ENCODE peak calls at places on chromosome 18, in five cellular contexts. R is neural progenitor cell, F is Peyer's patch, H is H9, C is testis. A is an unnamed sample.

GRCh38 chr18:63365909-63366269 is 1.1 kb downstream of the KDSR start:
- DNase-seq in R (peak; percentile 31), F (peak; percentile 39), H (no peak), C (peak; percentile 42), A (no peak)

GRCh38 chr18:55251186-55251995 is 292.1 kb upstream of the CCDC68 start:
- DNase-seq in R (peak; percentile 43), F (peak; percentile 51), H (no peak), C (peak; percentile 41), A (no peak)

GRCh38 chr18:53754154-53754553 is 470.3 kb downstream of the MBD2 start:
- DNase-seq in R (peak; percentile 6), F (no peak), H (no peak), C (no peak), A (no peak)

GRCh38 chr18:34901299-34901698 is 139.9 kb upstream of the MAPRE2 start:
- DNase-seq in R (no peak), F (no peak), H (no peak), C (no peak), A (no peak)

GRCh38 chr18:51907687-51908597 is 432.1 kb upstream of the DCC start:
- DNase-seq in R (no peak), F (no peak), H (no peak), C (no peak), A (no peak)

GRCh38 chr18:28793911-28794310 is 617.0 kb upstream of the CDH2 start:
- DNase-seq in R (no peak), F (no peak), H (no peak), C (no peak), A (no peak)

GRCh38 chr18:48037481-48038271 is 107.2 kb upstream of the SMAD2 start:
- DNase-seq in R (peak; percentile 56), F (no peak), H (peak; percentile 69), C (peak; percentile 77), A (no peak)

GRCh38 chr18:43392168-43392567 is 114.9 kb upstream of the SYT4 start:
- DNase-seq in R (no peak), F (no peak), H (no peak), C (no peak), A (no peak)

GRCh38 chr18:79898952-79899608 is 52.4 kb downstream of the SLC66A2 start:
- DNase-seq in R (no peak), F (no peak), H (peak; percentile 27), C (peak; percentile 49), A (no peak)

GRCh38 chr18:12253027-12253426 is 1.1 kb upstream of the CIDEA start:
- DNase-seq in R (no peak), F (no peak), H (no peak), C (no peak), A (no peak)

GRCh38 chr18:22300665-22301636 is 116.8 kb downstream of the CTAGE1 start:
- DNase-seq in R (no peak), F (no peak), H (no peak), C (no peak), A (no peak)

GRCh38 chr18:57435851-57436192 is 648 bp downstream of the ONECUT2 start:
- DNase-seq in R (no peak), F (no peak), H (no peak), C (no peak), A (no peak)

GRCh38 chr18:3401669-3402620 is 48.0 kb upstream of the TGIF1 start:
- DNase-seq in R (no peak), F (no peak), H (no peak), C (no peak), A (no peak)

GRCh38 chr18:23528580-23529472 is 25.5 kb downstream of the RMC1 start:
- DNase-seq in R (no peak), F (no peak), H (no peak), C (no peak), A (no peak)

GRCh38 chr18:59900222-59901128 is 679 bp downstream of the PMAIP1 start:
- DNase-seq in R (peak; percentile 70), F (peak; percentile 78), H (peak; percentile 62), C (peak; percentile 27), A (peak; percentile 38)

GRCh38 chr18:61664413-61665084 is 228.3 kb downstream of the RNF152 start:
- DNase-seq in R (no peak), F (no peak), H (no peak), C (no peak), A (no peak)

GRCh38 chr18:62790836-62791772 is 75.8 kb downstream of the PHLPP1 start:
- DNase-seq in R (no peak), F (no peak), H (no peak), C (peak; percentile 50), A (no peak)

GRCh38 chr18:50715919-50716318 is 103.9 kb downstream of the MRO start:
- DNase-seq in R (no peak), F (no peak), H (no peak), C (no peak), A (no peak)

GRCh38 chr18:79784965-79785770 is 12.6 kb upstream of the KCNG2 start:
- DNase-seq in R (no peak), F (no peak), H (no peak), C (no peak), A (no peak)

GRCh38 chr18:51235011-51235789 is 37.7 kb upstream of the MEX3C start:
- DNase-seq in R (peak; percentile 4), F (no peak), H (no peak), C (no peak), A (no peak)

GRCh38 chr18:79938196-79938595 is 13.3 kb downstream of the SLC66A2 start:
- DNase-seq in R (no peak), F (no peak), H (peak; percentile 16), C (peak; percentile 5), A (no peak)

GRCh38 chr18:64095056-64095455 is 53.8 kb downstream of the LINC00305 start:
- DNase-seq in R (peak; percentile 2), F (no peak), H (no peak), C (no peak), A (no peak)

GRCh38 chr18:63882333-63883141 is 5.0 kb upstream of the SERPINB2 start:
- DNase-seq in R (no peak), F (no peak), H (no peak), C (no peak), A (no peak)

GRCh38 chr18:70273021-70273420 is 15.8 kb upstream of the SOCS6 start:
- DNase-seq in R (no peak), F (no peak), H (no peak), C (no peak), A (no peak)

GRCh38 chr18:28875059-28875458 is 698.1 kb upstream of the CDH2 start:
- DNase-seq in R (no peak), F (no peak), H (no peak), C (no peak), A (no peak)

GRCh38 chr18:23689031-23689615 is at the start of gene LAMA3:
- DNase-seq in R (peak; percentile 81), F (no peak), H (no peak), C (peak; percentile 74), A (no peak)

GRCh38 chr18:77478619-77479018 is 229.0 kb downstream of the GALR1 start:
- DNase-seq in R (no peak), F (no peak), H (no peak), C (peak; percentile 34), A (no peak)
- TF ChIP-seq CTCF in R (peak; percentile 14), F (peak; percentile 34), H (peak; percentile 41), C (peak; percentile 16), A (no peak)

DNA sequence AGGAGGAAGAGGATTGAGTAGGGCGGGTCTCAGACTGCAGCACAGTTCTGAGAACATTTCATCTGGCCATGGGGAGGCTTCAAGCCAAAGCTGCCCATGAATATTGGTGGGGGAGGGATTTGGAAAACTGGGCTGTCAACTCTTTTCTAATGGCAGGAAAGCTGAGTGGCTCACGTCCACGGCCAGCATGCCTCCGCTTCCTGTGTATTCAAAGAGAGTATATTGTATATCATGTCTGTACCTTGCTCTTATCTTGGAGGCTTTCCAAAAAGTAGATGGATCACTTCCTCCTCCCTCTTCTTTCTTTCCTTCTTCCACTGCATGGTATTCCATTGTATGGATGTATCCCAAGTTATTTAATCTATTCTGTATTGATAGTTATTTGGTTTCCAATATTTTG is 24.4 kb downstream of the MC2R start:
- DNase-seq in R (no peak), F (no peak), H (no peak), C (no peak), A (no peak)
- TF ChIP-seq CTCF in R (no peak), F (no peak), H (no peak), C (no peak), A (no peak)

DNA sequence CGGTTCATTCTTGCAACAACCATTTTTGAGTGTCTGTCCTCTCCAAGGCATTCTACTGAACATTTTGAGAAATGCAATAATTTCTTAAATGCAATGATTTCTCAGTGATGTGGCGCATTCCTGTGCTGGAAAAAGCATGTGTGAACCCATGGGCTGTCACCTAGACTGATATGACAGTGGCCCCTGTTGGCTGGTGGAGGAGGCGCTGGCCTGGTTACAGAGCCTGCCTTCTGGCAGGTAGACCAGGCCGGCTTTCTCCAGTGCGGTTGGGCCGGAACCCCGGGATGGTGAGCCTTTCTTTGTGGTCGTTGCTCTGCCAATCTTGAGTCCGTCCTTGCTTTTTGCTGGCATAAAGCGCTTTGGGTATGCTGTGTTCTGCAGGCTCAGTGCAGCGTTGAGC is 33.7 kb downstream of the TSHZ1 start:
- DNase-seq in R (peak; percentile 44), F (no peak), H (peak; percentile 62), C (no peak), A (peak; percentile 27)
- TF ChIP-seq CTCF in R (peak; percentile 48), F (peak; percentile 49), H (peak; percentile 58), C (no peak), A (peak; percentile 47)

GRCh38 chr18:36127866-36128845 is 984 bp downstream of the SLC39A6 start:
- DNase-seq in R (peak; percentile 55), F (peak; percentile 26), H (peak; percentile 38), C (peak; percentile 37), A (no peak)
- TF ChIP-seq CTCF in R (no peak), F (no peak), H (no peak), C (no peak), A (no peak)

GRCh38 chr18:46646468-46646867 is 10.6 kb downstream of the LOXHD1 start:
- DNase-seq in R (no peak), F (no peak), H (no peak), C (no peak), A (no peak)

GRCh38 chr18:46649071-46649862 is 7.8 kb downstream of the LOXHD1 start:
- DNase-seq in R (no peak), F (no peak), H (no peak), C (no peak), A (no peak)

GRCh38 chr18:46656326-46657114 is 500 bp downstream of the LOXHD1 start:
- DNase-seq in R (no peak), F (no peak), H (no peak), C (no peak), A (no peak)

DNA sequence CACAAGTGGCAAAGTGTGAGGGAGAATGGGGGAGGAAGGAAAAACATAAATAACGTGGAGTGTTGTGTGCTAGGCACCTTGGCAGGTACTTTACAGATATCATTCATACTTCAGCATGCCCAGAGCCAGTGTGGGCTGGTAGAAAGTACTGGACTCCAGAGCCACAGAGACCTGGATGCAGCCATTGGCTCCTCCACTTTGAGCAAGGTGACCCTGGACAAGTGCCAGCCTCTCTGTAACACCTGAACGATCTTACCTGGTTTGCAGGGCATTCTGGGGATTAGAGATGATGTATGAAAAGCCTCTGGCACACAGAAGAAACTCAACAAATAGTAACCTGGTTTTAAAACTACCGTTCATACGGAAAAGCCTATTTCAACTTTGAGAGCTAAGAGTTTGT is 6.3 kb downstream of the LOXHD1 start:
- DNase-seq in R (no peak), F (no peak), H (no peak), C (no peak), A (no peak)
- TF ChIP-seq CTCF in R (no peak), F (no peak), H (no peak), C (no peak), A (no peak)